ENCODE peak calls at places on chromosomes 2 and 18, in seven cellular contexts. One of them, this sample, is unnamed.

GRCh38 chr18:46859855-46860254 is 57.5 kb downstream of the PIAS2 start:
- DNase-seq in breast epithelium: no peak
- DNase-seq in PC-3: no peak
- DNase-seq in AG04450: peak
- DNase-seq in AG04449: no peak
- DNase-seq in WERI-Rb-1: no peak
- DNase-seq in heart left ventricle: no peak
- DNase-seq in this sample: no peak

GRCh38 chr2:25844089-25844488 is 34.2 kb downstream of the ASXL2 start:
- DNase-seq in breast epithelium: no peak
- DNase-seq in PC-3: peak
- DNase-seq in AG04450: peak
- DNase-seq in AG04449: peak
- DNase-seq in WERI-Rb-1: no peak
- DNase-seq in heart left ventricle: no peak
- DNase-seq in this sample: no peak

GRCh38 chr2:31660165-31660564 is 79.4 kb upstream of the SRD5A2 start:
- DNase-seq in breast epithelium: no peak
- DNase-seq in PC-3: peak
- DNase-seq in AG04450: no peak
- DNase-seq in AG04449: no peak
- DNase-seq in WERI-Rb-1: no peak
- DNase-seq in heart left ventricle: no peak
- DNase-seq in this sample: no peak

GRCh38 chr2:191625016-191625415 is 52.9 kb upstream of the NABP1 start:
- DNase-seq in breast epithelium: no peak
- DNase-seq in PC-3: no peak
- DNase-seq in AG04450: no peak
- DNase-seq in AG04449: no peak
- DNase-seq in WERI-Rb-1: no peak
- DNase-seq in heart left ventricle: no peak
- DNase-seq in this sample: no peak

GRCh38 chr2:11375689-11376027 is 31.2 kb upstream of the ROCK2 start:
- DNase-seq in breast epithelium: no peak
- DNase-seq in PC-3: no peak
- DNase-seq in AG04450: no peak
- DNase-seq in AG04449: no peak
- DNase-seq in WERI-Rb-1: peak
- DNase-seq in heart left ventricle: no peak
- DNase-seq in this sample: no peak

GRCh38 chr2:215431290-215431689 is 4.6 kb downstream of the FN1 start:
- DNase-seq in breast epithelium: no peak
- DNase-seq in PC-3: no peak
- DNase-seq in AG04450: no peak
- DNase-seq in AG04449: no peak
- DNase-seq in WERI-Rb-1: no peak
- DNase-seq in heart left ventricle: no peak
- DNase-seq in this sample: no peak

GRCh38 chr2:160427629-160428424 is 65.8 kb downstream of the RBMS1 start:
- DNase-seq in breast epithelium: no peak
- DNase-seq in PC-3: no peak
- DNase-seq in AG04450: no peak
- DNase-seq in AG04449: no peak
- DNase-seq in WERI-Rb-1: no peak
- DNase-seq in heart left ventricle: no peak
- DNase-seq in this sample: no peak

GRCh38 chr18:50428531-50429206 is 53.8 kb downstream of the SKA1 start:
- DNase-seq in breast epithelium: no peak
- DNase-seq in PC-3: no peak
- DNase-seq in AG04450: no peak
- DNase-seq in AG04449: no peak
- DNase-seq in WERI-Rb-1: no peak
- DNase-seq in heart left ventricle: no peak
- DNase-seq in this sample: peak

GRCh38 chr2:135174802-135175093 is 122.7 kb downstream of the RAB3GAP1 start:
- DNase-seq in breast epithelium: no peak
- DNase-seq in PC-3: no peak
- DNase-seq in AG04450: no peak
- DNase-seq in AG04449: no peak
- DNase-seq in WERI-Rb-1: no peak
- DNase-seq in heart left ventricle: no peak
- DNase-seq in this sample: no peak

GRCh38 chr18:13797157-13797611 is 26.8 kb upstream of the MC5R start:
- DNase-seq in breast epithelium: no peak
- DNase-seq in PC-3: peak
- DNase-seq in AG04450: no peak
- DNase-seq in AG04449: no peak
- DNase-seq in WERI-Rb-1: no peak
- DNase-seq in heart left ventricle: no peak
- DNase-seq in this sample: no peak

GRCh38 chr2:10776231-10776977 is 36.2 kb downstream of the PDIA6 start:
- DNase-seq in breast epithelium: no peak
- DNase-seq in PC-3: no peak
- DNase-seq in AG04450: no peak
- DNase-seq in AG04449: no peak
- DNase-seq in WERI-Rb-1: no peak
- DNase-seq in heart left ventricle: no peak
- DNase-seq in this sample: peak

GRCh38 chr2:172859821-172860707 is 124.4 kb downstream of the RAPGEF4 start:
- DNase-seq in breast epithelium: no peak
- DNase-seq in PC-3: peak
- DNase-seq in AG04450: no peak
- DNase-seq in AG04449: no peak
- DNase-seq in WERI-Rb-1: no peak
- DNase-seq in heart left ventricle: no peak
- DNase-seq in this sample: no peak

GRCh38 chr2:26298638-26299393 is 47.1 kb upstream of the SELENOI start:
- DNase-seq in breast epithelium: no peak
- DNase-seq in PC-3: no peak
- DNase-seq in AG04450: no peak
- DNase-seq in AG04449: no peak
- DNase-seq in WERI-Rb-1: no peak
- DNase-seq in heart left ventricle: no peak
- DNase-seq in this sample: peak

GRCh38 chr2:227447606-227448005 is 24.4 kb upstream of the AGFG1 start:
- DNase-seq in breast epithelium: no peak
- DNase-seq in PC-3: peak
- DNase-seq in AG04450: peak
- DNase-seq in AG04449: peak
- DNase-seq in WERI-Rb-1: no peak
- DNase-seq in heart left ventricle: no peak
- DNase-seq in this sample: no peak

GRCh38 chr18:1593091-1593490 is 688.4 kb downstream of the ADCYAP1 start:
- DNase-seq in breast epithelium: no peak
- DNase-seq in PC-3: no peak
- DNase-seq in AG04450: no peak
- DNase-seq in AG04449: no peak
- DNase-seq in WERI-Rb-1: no peak
- DNase-seq in heart left ventricle: no peak
- DNase-seq in this sample: no peak

GRCh38 chr2:185984670-185985069 is 246.1 kb downstream of the FSIP2 start:
- DNase-seq in breast epithelium: no peak
- DNase-seq in PC-3: no peak
- DNase-seq in AG04450: no peak
- DNase-seq in AG04449: no peak
- DNase-seq in WERI-Rb-1: no peak
- DNase-seq in heart left ventricle: no peak
- DNase-seq in this sample: no peak

GRCh38 chr2:72934683-72935610 is 17.6 kb downstream of the EMX1 start:
- DNase-seq in breast epithelium: no peak
- DNase-seq in PC-3: peak
- DNase-seq in AG04450: no peak
- DNase-seq in AG04449: no peak
- DNase-seq in WERI-Rb-1: peak
- DNase-seq in heart left ventricle: peak
- DNase-seq in this sample: peak

GRCh38 chr2:98212291-98212690 is 125.3 kb downstream of the VWA3B start:
- DNase-seq in breast epithelium: no peak
- DNase-seq in PC-3: no peak
- DNase-seq in AG04450: no peak
- DNase-seq in AG04449: no peak
- DNase-seq in WERI-Rb-1: no peak
- DNase-seq in heart left ventricle: no peak
- DNase-seq in this sample: no peak

GRCh38 chr2:162480067-162480466 is 136.1 kb downstream of the GCA start:
- DNase-seq in breast epithelium: no peak
- DNase-seq in PC-3: peak
- DNase-seq in AG04450: no peak
- DNase-seq in AG04449: no peak
- DNase-seq in WERI-Rb-1: no peak
- DNase-seq in heart left ventricle: no peak
- DNase-seq in this sample: no peak

GRCh38 chr2:202056611-202057010 is 16.4 kb upstream of the KIAA2012 start:
- DNase-seq in breast epithelium: no peak
- DNase-seq in PC-3: peak
- DNase-seq in AG04450: no peak
- DNase-seq in AG04449: no peak
- DNase-seq in WERI-Rb-1: no peak
- DNase-seq in heart left ventricle: no peak
- DNase-seq in this sample: no peak

GRCh38 chr2:159867557-159868330 is 69.7 kb upstream of the CD302 start:
- DNase-seq in breast epithelium: no peak
- DNase-seq in PC-3: no peak
- DNase-seq in AG04450: no peak
- DNase-seq in AG04449: no peak
- DNase-seq in WERI-Rb-1: peak
- DNase-seq in heart left ventricle: no peak
- DNase-seq in this sample: no peak

GRCh38 chr2:85600951-85601770 is 1.3 kb downstream of the TMEM150A start:
- DNase-seq in breast epithelium: no peak
- DNase-seq in PC-3: no peak
- DNase-seq in AG04450: no peak
- DNase-seq in AG04449: no peak
- DNase-seq in WERI-Rb-1: no peak
- DNase-seq in heart left ventricle: peak
- DNase-seq in this sample: peak
- H3K4me3 ChIP-seq in breast epithelium: peak
- H3K4me3 ChIP-seq in PC-3: peak
- H3K4me3 ChIP-seq in AG04450: peak
- H3K4me3 ChIP-seq in AG04449: peak
- H3K4me3 ChIP-seq in WERI-Rb-1: no peak
- H3K4me3 ChIP-seq in heart left ventricle: peak
- H3K4me3 ChIP-seq in this sample: no peak

DNA sequence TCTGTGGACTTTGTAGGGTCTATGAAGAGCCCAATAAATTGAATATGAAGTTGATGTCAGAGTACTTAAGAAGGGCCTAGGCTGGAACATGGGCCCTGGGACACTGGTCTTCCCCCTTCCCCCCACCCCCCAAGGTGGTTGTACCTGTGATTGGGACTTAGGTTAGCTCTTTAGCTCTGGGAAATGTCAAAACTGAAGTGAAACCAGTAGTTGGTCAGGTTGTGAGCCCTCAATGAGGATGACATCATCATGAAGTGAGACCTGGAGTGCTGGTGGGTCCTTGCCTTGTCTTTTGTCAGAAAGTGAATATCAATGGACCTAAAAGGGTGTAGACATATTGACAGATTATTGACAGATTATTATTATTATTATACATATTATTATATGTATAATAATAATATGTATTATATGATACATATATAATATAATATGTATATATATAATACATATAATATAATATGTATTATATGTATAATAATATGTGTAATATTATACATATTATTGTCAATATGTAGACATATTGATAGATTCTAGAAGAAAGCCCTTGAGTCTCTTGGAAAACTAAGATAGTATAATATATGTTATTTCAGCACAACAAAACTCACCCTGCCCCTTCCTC is 5.4 kb downstream of the MARS2 start:
- DNase-seq in breast epithelium: no peak
- DNase-seq in PC-3: no peak
- DNase-seq in AG04450: no peak
- DNase-seq in AG04449: no peak
- DNase-seq in WERI-Rb-1: no peak
- DNase-seq in heart left ventricle: no peak
- DNase-seq in this sample: no peak
- H3K4me3 ChIP-seq in breast epithelium: no peak
- H3K4me3 ChIP-seq in PC-3: no peak
- H3K4me3 ChIP-seq in AG04450: no peak
- H3K4me3 ChIP-seq in AG04449: no peak
- H3K4me3 ChIP-seq in WERI-Rb-1: no peak
- H3K4me3 ChIP-seq in heart left ventricle: no peak
- H3K4me3 ChIP-seq in this sample: no peak

DNA sequence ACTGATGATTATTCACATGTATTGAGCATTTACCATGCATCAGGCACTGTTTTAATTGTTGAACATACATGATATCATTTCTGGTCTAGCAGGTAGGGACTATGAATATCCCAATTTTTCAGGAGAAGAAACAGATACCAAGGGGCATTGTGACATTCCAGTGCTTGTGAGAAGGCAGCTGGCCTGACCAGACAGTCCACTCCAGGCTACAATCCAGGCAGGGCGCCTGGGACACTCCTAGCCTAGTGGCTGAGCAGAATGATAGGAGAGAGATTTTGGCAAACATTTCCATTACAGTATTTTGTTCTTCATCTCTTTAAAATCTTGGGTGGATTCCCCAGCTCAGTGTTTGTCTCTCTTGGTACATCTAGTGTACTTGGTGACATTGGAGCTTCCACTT is 24.9 kb downstream of the ZNF892 start:
- DNase-seq in breast epithelium: no peak
- DNase-seq in PC-3: peak
- DNase-seq in AG04450: no peak
- DNase-seq in AG04449: no peak
- DNase-seq in WERI-Rb-1: no peak
- DNase-seq in heart left ventricle: no peak
- DNase-seq in this sample: no peak
- H3K4me3 ChIP-seq in breast epithelium: no peak
- H3K4me3 ChIP-seq in PC-3: no peak
- H3K4me3 ChIP-seq in AG04450: no peak
- H3K4me3 ChIP-seq in AG04449: no peak
- H3K4me3 ChIP-seq in WERI-Rb-1: no peak
- H3K4me3 ChIP-seq in heart left ventricle: no peak
- H3K4me3 ChIP-seq in this sample: no peak

GRCh38 chr2:158205215-158205614 is 103.5 kb downstream of the UPP2 start:
- DNase-seq in breast epithelium: no peak
- DNase-seq in PC-3: no peak
- DNase-seq in AG04450: no peak
- DNase-seq in AG04449: no peak
- DNase-seq in WERI-Rb-1: no peak
- DNase-seq in heart left ventricle: no peak
- DNase-seq in this sample: no peak
- H3K4me3 ChIP-seq in breast epithelium: no peak
- H3K4me3 ChIP-seq in PC-3: no peak
- H3K4me3 ChIP-seq in AG04450: no peak
- H3K4me3 ChIP-seq in AG04449: no peak
- H3K4me3 ChIP-seq in WERI-Rb-1: no peak
- H3K4me3 ChIP-seq in heart left ventricle: no peak
- H3K4me3 ChIP-seq in this sample: no peak

GRCh38 chr2:47344890-47345583 is 57.9 kb upstream of the MSH2 start:
- DNase-seq in breast epithelium: peak
- DNase-seq in PC-3: peak
- DNase-seq in AG04450: no peak
- DNase-seq in AG04449: no peak
- DNase-seq in WERI-Rb-1: peak
- DNase-seq in heart left ventricle: peak
- DNase-seq in this sample: peak
- H3K4me3 ChIP-seq in breast epithelium: peak
- H3K4me3 ChIP-seq in PC-3: peak
- H3K4me3 ChIP-seq in AG04450: no peak
- H3K4me3 ChIP-seq in AG04449: peak
- H3K4me3 ChIP-seq in WERI-Rb-1: peak
- H3K4me3 ChIP-seq in heart left ventricle: peak
- H3K4me3 ChIP-seq in this sample: peak

DNA sequence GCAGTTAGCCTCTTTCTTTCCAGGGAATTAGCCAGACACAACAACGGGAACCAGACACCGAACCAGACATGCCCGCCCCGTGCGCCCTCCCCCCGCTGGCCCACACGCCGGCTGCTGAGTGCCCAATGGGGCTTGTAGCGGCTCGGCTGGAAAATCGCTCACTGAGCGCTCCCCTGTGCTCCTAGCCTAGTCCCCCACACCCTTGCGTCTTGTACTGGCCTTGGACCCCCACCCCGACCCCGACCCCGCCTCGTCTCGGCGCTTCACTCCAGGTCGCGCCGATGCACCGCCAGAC is 1.3 kb downstream of the GAD1 start:
- DNase-seq in breast epithelium: no peak
- DNase-seq in PC-3: no peak
- DNase-seq in AG04450: no peak
- DNase-seq in AG04449: no peak
- DNase-seq in WERI-Rb-1: peak
- DNase-seq in heart left ventricle: no peak
- DNase-seq in this sample: peak
- H3K4me3 ChIP-seq in breast epithelium: peak
- H3K4me3 ChIP-seq in PC-3: peak
- H3K4me3 ChIP-seq in AG04450: no peak
- H3K4me3 ChIP-seq in AG04449: peak
- H3K4me3 ChIP-seq in WERI-Rb-1: peak
- H3K4me3 ChIP-seq in heart left ventricle: peak
- H3K4me3 ChIP-seq in this sample: peak